ENCODE peak calls at places on chromosomes 6 and 20, in seven cellular contexts. One of them, this sample, is unnamed.
A peak's percentile ranks its signal among the peaks of the same experiment; 100 is the strongest.

GRCh38 chr6:35489995-35490791 is 6.7 kb downstream of the TEAD3 start:
- DNase-seq in psoas muscle: peak; percentile 88
- DNase-seq in Peyer's patch: peak; percentile 71
- DNase-seq in HCT116: no peak
- DNase-seq in GM20000: no peak
- DNase-seq in activated gamma-delta T cell treated with Interleukin-2 at 50 U/mL for 16 hours: no peak
- DNase-seq in nucleus accumbens: no peak
- DNase-seq in this sample: no peak

GRCh38 chr20:63070771-63071540 is 64.2 kb upstream of the BHLHE23 start:
- DNase-seq in psoas muscle: peak; percentile 28
- DNase-seq in Peyer's patch: peak; percentile 25
- DNase-seq in HCT116: no peak
- DNase-seq in GM20000: no peak
- DNase-seq in activated gamma-delta T cell treated with Interleukin-2 at 50 U/mL for 16 hours: no peak
- DNase-seq in nucleus accumbens: no peak
- DNase-seq in this sample: no peak

GRCh38 chr6:116326392-116326717 is 44.4 kb upstream of the DSE start:
- DNase-seq in psoas muscle: no peak
- DNase-seq in Peyer's patch: no peak
- DNase-seq in HCT116: no peak
- DNase-seq in GM20000: no peak
- DNase-seq in activated gamma-delta T cell treated with Interleukin-2 at 50 U/mL for 16 hours: no peak
- DNase-seq in nucleus accumbens: no peak
- DNase-seq in this sample: no peak

GRCh38 chr6:79373880-79374279 is 139.4 kb upstream of the HMGN3 start:
- DNase-seq in psoas muscle: no peak
- DNase-seq in Peyer's patch: no peak
- DNase-seq in HCT116: no peak
- DNase-seq in GM20000: no peak
- DNase-seq in activated gamma-delta T cell treated with Interleukin-2 at 50 U/mL for 16 hours: no peak
- DNase-seq in nucleus accumbens: no peak
- DNase-seq in this sample: no peak

GRCh38 chr20:34624628-34625027 is 52.3 kb downstream of the PIGU start:
- DNase-seq in psoas muscle: no peak
- DNase-seq in Peyer's patch: no peak
- DNase-seq in HCT116: no peak
- DNase-seq in GM20000: no peak
- DNase-seq in activated gamma-delta T cell treated with Interleukin-2 at 50 U/mL for 16 hours: no peak
- DNase-seq in nucleus accumbens: no peak
- DNase-seq in this sample: no peak

GRCh38 chr6:132746049-132746448 is 11.7 kb downstream of the VNN2 start:
- DNase-seq in psoas muscle: no peak
- DNase-seq in Peyer's patch: no peak
- DNase-seq in HCT116: no peak
- DNase-seq in GM20000: no peak
- DNase-seq in activated gamma-delta T cell treated with Interleukin-2 at 50 U/mL for 16 hours: no peak
- DNase-seq in nucleus accumbens: no peak
- DNase-seq in this sample: no peak

GRCh38 chr6:9250852-9251251 is 815.5 kb upstream of the SLC35B3 start:
- DNase-seq in psoas muscle: no peak
- DNase-seq in Peyer's patch: peak; percentile 46
- DNase-seq in HCT116: peak; percentile 63
- DNase-seq in GM20000: peak; percentile 7
- DNase-seq in activated gamma-delta T cell treated with Interleukin-2 at 50 U/mL for 16 hours: no peak
- DNase-seq in nucleus accumbens: no peak
- DNase-seq in this sample: no peak

GRCh38 chr6:116434056-116434725 is 27.0 kb upstream of the CALHM6 start:
- DNase-seq in psoas muscle: no peak
- DNase-seq in Peyer's patch: no peak
- DNase-seq in HCT116: no peak
- DNase-seq in GM20000: no peak
- DNase-seq in activated gamma-delta T cell treated with Interleukin-2 at 50 U/mL for 16 hours: no peak
- DNase-seq in nucleus accumbens: no peak
- DNase-seq in this sample: no peak

GRCh38 chr20:4412216-4412615 is 309.5 kb upstream of the PRND start:
- DNase-seq in psoas muscle: no peak
- DNase-seq in Peyer's patch: no peak
- DNase-seq in HCT116: no peak
- DNase-seq in GM20000: no peak
- DNase-seq in activated gamma-delta T cell treated with Interleukin-2 at 50 U/mL for 16 hours: no peak
- DNase-seq in nucleus accumbens: no peak
- DNase-seq in this sample: no peak

GRCh38 chr6:484086-484728 is 92.7 kb downstream of the IRF4 start:
- DNase-seq in psoas muscle: no peak
- DNase-seq in Peyer's patch: no peak
- DNase-seq in HCT116: no peak
- DNase-seq in GM20000: peak; percentile 38
- DNase-seq in activated gamma-delta T cell treated with Interleukin-2 at 50 U/mL for 16 hours: no peak
- DNase-seq in nucleus accumbens: no peak
- DNase-seq in this sample: no peak

GRCh38 chr20:4406627-4407026 is 315.1 kb upstream of the PRND start:
- DNase-seq in psoas muscle: no peak
- DNase-seq in Peyer's patch: no peak
- DNase-seq in HCT116: peak; percentile 42
- DNase-seq in GM20000: no peak
- DNase-seq in activated gamma-delta T cell treated with Interleukin-2 at 50 U/mL for 16 hours: no peak
- DNase-seq in nucleus accumbens: peak; percentile 5
- DNase-seq in this sample: no peak

GRCh38 chr6:41428995-41429417 is 93.6 kb downstream of the NCR2 start:
- DNase-seq in psoas muscle: peak; percentile 69
- DNase-seq in Peyer's patch: no peak
- DNase-seq in HCT116: no peak
- DNase-seq in GM20000: no peak
- DNase-seq in activated gamma-delta T cell treated with Interleukin-2 at 50 U/mL for 16 hours: no peak
- DNase-seq in nucleus accumbens: no peak
- DNase-seq in this sample: no peak